ENCODE peak calls at places on chromosomes 2 and 18, in nine cellular contexts. One of them, this sample, is unnamed.

GRCh38 chr2:2901384-2902345 is 476.0 kb downstream of the EIPR1 start:
- DNase-seq in lower leg skin: peak
- DNase-seq in H1: no peak
- DNase-seq in transverse colon: no peak
- DNase-seq in adrenal gland: no peak
- DNase-seq in A549: no peak
- DNase-seq in ovary: no peak
- DNase-seq in IMR-90: no peak
- DNase-seq in stomach: no peak
- DNase-seq in this sample: no peak

GRCh38 chr2:224121406-224122067 is 82.5 kb upstream of the SERPINE2 start:
- DNase-seq in H1: no peak
- DNase-seq in ovary: no peak
- DNase-seq in lower leg skin: no peak
- DNase-seq in IMR-90: no peak
- DNase-seq in transverse colon: no peak
- DNase-seq in stomach: no peak
- DNase-seq in adrenal gland: no peak
- DNase-seq in A549: no peak
- DNase-seq in this sample: no peak

GRCh38 chr2:207528980-207529329 is 807 bp upstream of the CREB1 start:
- DNase-seq in lower leg skin: no peak
- DNase-seq in transverse colon: peak
- DNase-seq in H1: no peak
- DNase-seq in IMR-90: no peak
- DNase-seq in ovary: no peak
- DNase-seq in adrenal gland: peak
- DNase-seq in A549: peak
- DNase-seq in stomach: peak
- DNase-seq in this sample: peak

GRCh38 chr2:11932053-11932512 is 185.7 kb downstream of the LPIN1 start:
- DNase-seq in A549: no peak
- DNase-seq in transverse colon: no peak
- DNase-seq in stomach: no peak
- DNase-seq in IMR-90: no peak
- DNase-seq in lower leg skin: no peak
- DNase-seq in adrenal gland: no peak
- DNase-seq in ovary: no peak
- DNase-seq in H1: no peak
- DNase-seq in this sample: no peak

GRCh38 chr2:132547089-132547687 is 122.8 kb downstream of the LYPD1 start:
- DNase-seq in stomach: peak
- DNase-seq in ovary: peak
- DNase-seq in transverse colon: peak
- DNase-seq in adrenal gland: peak
- DNase-seq in A549: peak
- DNase-seq in IMR-90: peak
- DNase-seq in lower leg skin: peak
- DNase-seq in H1: peak
- DNase-seq in this sample: peak

GRCh38 chr18:77065221-77065981 is 67.2 kb downstream of the MBP start:
- DNase-seq in ovary: no peak
- DNase-seq in transverse colon: no peak
- DNase-seq in stomach: peak
- DNase-seq in lower leg skin: peak
- DNase-seq in adrenal gland: peak
- DNase-seq in H1: no peak
- DNase-seq in A549: peak
- DNase-seq in IMR-90: peak
- DNase-seq in this sample: peak

GRCh38 chr2:46351388-46352141 is 54.4 kb downstream of the EPAS1 start:
- DNase-seq in stomach: peak
- DNase-seq in lower leg skin: no peak
- DNase-seq in IMR-90: no peak
- DNase-seq in adrenal gland: peak
- DNase-seq in H1: no peak
- DNase-seq in A549: no peak
- DNase-seq in ovary: no peak
- DNase-seq in transverse colon: peak
- DNase-seq in this sample: no peak

GRCh38 chr2:31038385-31038784 is 99.9 kb downstream of the GALNT14 start:
- DNase-seq in lower leg skin: no peak
- DNase-seq in H1: peak
- DNase-seq in transverse colon: no peak
- DNase-seq in A549: peak
- DNase-seq in ovary: no peak
- DNase-seq in IMR-90: no peak
- DNase-seq in adrenal gland: no peak
- DNase-seq in stomach: no peak
- DNase-seq in this sample: no peak

GRCh38 chr2:120052597-120052996 is 39.7 kb downstream of the EPB41L5 start:
- DNase-seq in adrenal gland: no peak
- DNase-seq in A549: no peak
- DNase-seq in ovary: no peak
- DNase-seq in IMR-90: peak
- DNase-seq in stomach: no peak
- DNase-seq in H1: no peak
- DNase-seq in transverse colon: no peak
- DNase-seq in lower leg skin: no peak
- DNase-seq in this sample: no peak

GRCh38 chr18:58800582-58800981 is 64.1 kb upstream of the ZNF532 start:
- DNase-seq in transverse colon: no peak
- DNase-seq in lower leg skin: no peak
- DNase-seq in adrenal gland: no peak
- DNase-seq in ovary: no peak
- DNase-seq in A549: no peak
- DNase-seq in stomach: no peak
- DNase-seq in H1: no peak
- DNase-seq in IMR-90: no peak
- DNase-seq in this sample: no peak

GRCh38 chr2:237613679-237614078 is 13.7 kb upstream of the LRRFIP1 start:
- DNase-seq in IMR-90: no peak
- DNase-seq in adrenal gland: no peak
- DNase-seq in lower leg skin: no peak
- DNase-seq in transverse colon: no peak
- DNase-seq in ovary: no peak
- DNase-seq in A549: no peak
- DNase-seq in H1: no peak
- DNase-seq in stomach: no peak
- DNase-seq in this sample: no peak

GRCh38 chr2:110852051-110852450 is 119.7 kb downstream of the ACOXL start:
- DNase-seq in transverse colon: no peak
- DNase-seq in H1: no peak
- DNase-seq in ovary: no peak
- DNase-seq in IMR-90: no peak
- DNase-seq in lower leg skin: no peak
- DNase-seq in A549: no peak
- DNase-seq in stomach: no peak
- DNase-seq in adrenal gland: no peak
- DNase-seq in this sample: no peak

DNA sequence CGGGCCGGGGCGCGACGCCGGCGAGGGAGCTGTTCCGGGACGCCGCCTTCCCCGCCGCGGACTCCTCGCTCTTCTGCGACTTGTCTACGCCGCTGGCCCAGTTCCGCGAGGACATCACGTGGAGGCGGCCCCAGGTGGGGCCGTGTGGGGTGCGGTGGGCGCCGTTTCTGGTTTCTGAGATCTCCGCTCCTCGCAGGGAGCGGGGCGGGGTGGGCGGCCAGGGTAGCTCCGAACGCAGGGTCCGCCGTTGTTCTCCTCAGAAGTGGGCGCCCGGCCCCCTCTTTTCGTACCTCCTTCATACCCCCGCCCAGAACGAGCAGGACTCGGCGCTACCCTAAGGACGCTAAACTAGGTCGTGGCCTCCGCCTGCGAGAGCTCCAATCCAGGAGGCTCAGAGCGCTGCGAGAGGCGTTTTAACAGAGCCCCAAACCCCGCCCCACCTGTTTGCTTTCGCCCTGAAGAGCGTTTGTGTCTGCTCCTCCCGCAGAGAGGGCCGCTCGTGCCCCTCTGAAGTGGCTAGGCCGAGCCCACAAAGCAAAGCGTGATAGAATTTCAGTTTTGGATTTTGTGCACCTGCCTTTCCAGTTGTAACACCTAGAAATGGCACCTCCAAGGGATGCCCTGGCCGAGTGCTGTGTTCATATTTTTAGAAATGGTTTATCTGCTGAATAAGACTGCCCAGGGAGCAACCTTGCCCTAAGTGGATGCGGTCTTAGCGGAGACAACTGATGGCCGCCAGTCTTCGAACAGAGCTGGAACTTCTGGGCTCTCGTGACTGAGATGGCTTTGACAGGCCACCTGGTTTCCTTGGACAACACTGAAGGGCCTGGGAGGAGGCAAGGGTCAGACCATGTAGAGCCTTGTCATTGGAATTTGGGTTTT is 626 bp downstream of the CAPN10 start:
- DNase-seq in transverse colon: peak
- DNase-seq in adrenal gland: peak
- DNase-seq in ovary: no peak
- DNase-seq in stomach: peak
- DNase-seq in A549: no peak
- DNase-seq in IMR-90: no peak
- DNase-seq in H1: no peak
- DNase-seq in lower leg skin: no peak
- DNase-seq in this sample: peak
- TF ChIP-seq POLR2A in transverse colon: no peak
- TF ChIP-seq POLR2A in adrenal gland: no peak
- TF ChIP-seq POLR2A in ovary: no peak
- TF ChIP-seq POLR2A in stomach: no peak
- TF ChIP-seq POLR2A in A549: no peak
- TF ChIP-seq POLR2A in IMR-90: no peak
- TF ChIP-seq POLR2A in H1: no peak
- TF ChIP-seq POLR2A in lower leg skin: no peak
- TF ChIP-seq POLR2A in this sample: no peak

GRCh38 chr2:85758361-85759256 is 4.8 kb downstream of the ATOH8 start:
- DNase-seq in transverse colon: no peak
- DNase-seq in ovary: peak
- DNase-seq in H1: no peak
- DNase-seq in stomach: peak
- DNase-seq in lower leg skin: no peak
- DNase-seq in adrenal gland: no peak
- DNase-seq in A549: no peak
- DNase-seq in IMR-90: no peak
- DNase-seq in this sample: peak
- TF ChIP-seq POLR2A in transverse colon: no peak
- TF ChIP-seq POLR2A in ovary: no peak
- TF ChIP-seq POLR2A in H1: no peak
- TF ChIP-seq POLR2A in stomach: no peak
- TF ChIP-seq POLR2A in lower leg skin: no peak
- TF ChIP-seq POLR2A in adrenal gland: no peak
- TF ChIP-seq POLR2A in A549: no peak
- TF ChIP-seq POLR2A in IMR-90: no peak
- TF ChIP-seq POLR2A in this sample: no peak

GRCh38 chr2:64753384-64753783 is 99.7 kb upstream of the SERTAD2 start:
- DNase-seq in ovary: no peak
- DNase-seq in transverse colon: no peak
- DNase-seq in adrenal gland: no peak
- DNase-seq in IMR-90: no peak
- DNase-seq in stomach: no peak
- DNase-seq in lower leg skin: no peak
- DNase-seq in A549: no peak
- DNase-seq in H1: no peak
- DNase-seq in this sample: no peak

GRCh38 chr2:64750817-64751285 is 97.1 kb upstream of the SERTAD2 start:
- DNase-seq in A549: peak
- DNase-seq in stomach: peak
- DNase-seq in lower leg skin: peak
- DNase-seq in IMR-90: peak
- DNase-seq in transverse colon: peak
- DNase-seq in H1: peak
- DNase-seq in ovary: peak
- DNase-seq in adrenal gland: peak
- DNase-seq in this sample: peak

GRCh38 chr2:64749446-64749845 is 95.7 kb upstream of the SERTAD2 start:
- DNase-seq in ovary: no peak
- DNase-seq in A549: no peak
- DNase-seq in adrenal gland: no peak
- DNase-seq in H1: no peak
- DNase-seq in transverse colon: no peak
- DNase-seq in stomach: no peak
- DNase-seq in IMR-90: no peak
- DNase-seq in lower leg skin: no peak
- DNase-seq in this sample: no peak

GRCh38 chr2:64750001-64750816 is 96.5 kb upstream of the SERTAD2 start:
- DNase-seq in IMR-90: peak
- DNase-seq in lower leg skin: peak
- DNase-seq in A549: peak
- DNase-seq in adrenal gland: peak
- DNase-seq in transverse colon: peak
- DNase-seq in H1: no peak
- DNase-seq in ovary: peak
- DNase-seq in stomach: peak
- DNase-seq in this sample: peak

DNA sequence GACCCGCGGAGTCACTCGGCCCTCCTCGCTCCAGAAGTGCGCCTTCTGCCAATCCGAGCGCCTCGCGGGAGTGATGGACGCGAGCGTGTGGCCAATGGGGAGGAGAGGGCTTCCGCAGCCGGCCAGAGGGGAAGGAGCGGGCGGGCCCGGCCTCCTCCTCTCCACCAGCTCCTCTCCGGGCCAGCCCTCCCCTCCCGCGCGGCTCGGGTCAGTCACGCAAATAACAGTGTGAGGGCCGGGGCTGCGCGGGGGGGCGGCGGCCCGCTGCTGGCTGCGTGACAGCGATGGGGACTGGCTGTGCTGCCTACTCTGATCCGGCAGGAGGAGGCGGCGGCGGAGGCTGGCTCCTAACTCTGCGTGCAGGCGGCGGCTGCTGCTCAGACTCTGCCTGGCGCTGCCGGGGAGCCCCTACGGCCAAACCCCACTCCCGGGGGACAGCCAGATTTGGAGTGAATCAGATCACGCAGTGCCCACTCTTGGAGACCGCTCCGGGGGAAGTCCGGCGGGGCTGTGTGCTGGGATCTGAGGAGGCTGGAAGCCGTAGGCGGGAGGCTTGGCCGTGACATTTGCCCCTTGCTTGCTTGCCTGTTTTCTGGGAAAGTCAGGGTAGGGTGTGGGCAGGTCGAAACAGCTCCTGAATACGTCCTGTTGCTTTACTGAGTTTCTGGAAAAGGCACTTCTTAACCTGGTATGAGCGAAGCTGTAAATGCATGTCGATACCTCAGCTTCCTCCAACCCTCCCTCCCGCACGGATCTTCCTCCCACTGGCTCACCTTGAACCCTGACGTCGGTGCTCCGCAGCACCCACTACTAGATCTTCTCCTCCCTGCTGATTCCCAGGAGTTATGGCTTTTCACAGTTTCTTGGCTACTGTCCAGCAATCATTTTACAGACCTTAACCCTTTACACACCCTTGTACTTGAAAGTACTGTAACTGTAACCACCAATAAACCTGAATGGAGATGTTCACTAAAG is 97.9 kb upstream of the SERTAD2 start:
- DNase-seq in adrenal gland: peak
- DNase-seq in lower leg skin: peak
- DNase-seq in H1: no peak
- DNase-seq in IMR-90: peak
- DNase-seq in transverse colon: peak
- DNase-seq in ovary: peak
- DNase-seq in stomach: peak
- DNase-seq in A549: peak
- DNase-seq in this sample: peak
- TF ChIP-seq POLR2A in adrenal gland: peak
- TF ChIP-seq POLR2A in lower leg skin: no peak
- TF ChIP-seq POLR2A in H1: no peak
- TF ChIP-seq POLR2A in IMR-90: peak
- TF ChIP-seq POLR2A in transverse colon: peak
- TF ChIP-seq POLR2A in ovary: peak
- TF ChIP-seq POLR2A in stomach: no peak
- TF ChIP-seq POLR2A in A549: peak
- TF ChIP-seq POLR2A in this sample: peak

GRCh38 chr18:79964330-79965118 is at the start of gene HSBP1L1:
- DNase-seq in lower leg skin: no peak
- DNase-seq in H1: no peak
- DNase-seq in ovary: peak
- DNase-seq in transverse colon: peak
- DNase-seq in IMR-90: no peak
- DNase-seq in adrenal gland: peak
- DNase-seq in stomach: peak
- DNase-seq in A549: peak
- DNase-seq in this sample: peak
- TF ChIP-seq POLR2A in lower leg skin: no peak
- TF ChIP-seq POLR2A in H1: no peak
- TF ChIP-seq POLR2A in ovary: no peak
- TF ChIP-seq POLR2A in transverse colon: peak
- TF ChIP-seq POLR2A in IMR-90: no peak
- TF ChIP-seq POLR2A in adrenal gland: no peak
- TF ChIP-seq POLR2A in stomach: no peak
- TF ChIP-seq POLR2A in A549: peak
- TF ChIP-seq POLR2A in this sample: peak